ENCODE peak calls at places on chromosomes 16 and 17, in seven cellular contexts. W is brain microvascular endothelial cell, I is heart left ventricle, L is osteoblast, O is sigmoid colon, T is fibroblast of lung, J is ascending aorta. F is an unnamed sample.

GRCh38 chr16:49608095-49608494 is 234.5 kb downstream of the C16orf78 start:
- DNase-seq in L (no peak), T (no peak), W (no peak), J (no peak), I (no peak), O (no peak), F (peak; percentile 56)

GRCh38 chr17:45575126-45575885 is 84.8 kb upstream of the PLEKHM1 start:
- DNase-seq in I (no peak), T (no peak), W (no peak), L (no peak), O (no peak), J (no peak), F (no peak)

GRCh38 chr16:10617662-10618420 is 37.4 kb upstream of the EMP2 start:
- DNase-seq in L (peak; percentile 77), I (no peak), T (peak; percentile 77), O (no peak), W (no peak), J (no peak), F (no peak)

GRCh38 chr17:78494961-78495330 is 82.2 kb downstream of the DNAH17 start:
- DNase-seq in L (peak; percentile 46), T (no peak), I (no peak), J (no peak), O (no peak), W (no peak), F (no peak)

GRCh38 chr16:17076121-17076757 is 394.5 kb downstream of the XYLT1 start:
- DNase-seq in O (no peak), L (no peak), T (no peak), I (no peak), J (no peak), W (no peak), F (no peak)

GRCh38 chr17:42679001-42679491 is 2.3 kb upstream of the PLEKHH3 start:
- DNase-seq in I (peak; percentile 66), W (peak; percentile 45), L (peak; percentile 95), T (peak; percentile 45), O (no peak), J (no peak), F (no peak)

GRCh38 chr17:17750881-17751280 is 69.6 kb downstream of the RAI1 start:
- DNase-seq in O (no peak), W (no peak), T (no peak), L (peak; percentile 77), J (no peak), I (no peak), F (no peak)

GRCh38 chr17:54980372-54980771 is 11.8 kb downstream of the STXBP4 start:
- DNase-seq in T (no peak), O (no peak), I (no peak), L (no peak), W (no peak), J (no peak), F (no peak)

GRCh38 chr16:14300631-14301149 is 229.6 kb downstream of the MRTFB start:
- DNase-seq in L (peak; percentile 96), W (peak; percentile 77), O (peak; percentile 92), J (no peak), T (peak; percentile 82), I (peak; percentile 77), F (peak; percentile 46)
- TF ChIP-seq CTCF in L (peak; percentile 67), W (peak; percentile 77), O (peak; percentile 50), J (peak; percentile 69), T (peak; percentile 71), I (peak; percentile 38), F (peak; percentile 14)

GRCh38 chr17:76408037-76408849 is 23.8 kb downstream of the SPHK1 start:
- DNase-seq in J (no peak), T (no peak), L (peak; percentile 94), W (no peak), O (no peak), I (no peak), F (peak; percentile 71)

GRCh38 chr17:76405967-76406647 is 21.7 kb downstream of the SPHK1 start:
- DNase-seq in J (no peak), T (no peak), O (no peak), I (peak; percentile 85), W (no peak), L (peak; percentile 99), F (no peak)

GRCh38 chr17:76405607-76405966 is 21.2 kb downstream of the SPHK1 start:
- DNase-seq in T (no peak), I (no peak), O (no peak), J (no peak), W (no peak), L (peak; percentile 59), F (no peak)

GRCh38 chr17:76404976-76405563 is 20.7 kb downstream of the SPHK1 start:
- DNase-seq in T (no peak), I (peak; percentile 66), L (peak; percentile 39), O (no peak), J (no peak), W (no peak), F (no peak)

GRCh38 chr17:76407509-76407908 is 23.1 kb downstream of the SPHK1 start:
- DNase-seq in J (no peak), W (no peak), T (no peak), L (no peak), O (no peak), I (no peak), F (no peak)
- TF ChIP-seq CTCF in J (no peak), W (no peak), T (no peak), L (no peak), O (no peak), I (no peak), F (no peak)

DNA sequence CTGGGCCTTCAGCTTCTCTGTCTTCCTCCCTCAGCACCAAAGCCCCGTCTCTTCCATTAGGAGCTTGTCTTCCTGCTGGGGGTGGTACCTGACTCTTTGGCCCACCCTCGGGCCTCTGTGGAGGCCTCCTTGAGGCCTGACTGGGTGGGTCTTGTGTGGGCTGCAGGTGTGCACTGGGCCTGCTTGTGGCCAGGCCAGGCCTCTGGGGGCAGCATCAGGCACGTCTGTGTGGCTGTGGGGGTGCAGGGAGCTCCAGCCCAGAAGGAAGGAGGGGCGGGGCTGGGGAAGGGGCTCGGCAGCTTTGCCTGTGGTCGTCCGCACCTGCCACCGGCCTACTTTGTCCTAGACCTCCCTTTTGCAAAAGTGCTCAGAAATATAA is 7.0 kb downstream of the PIGQ start:
- DNase-seq in J (no peak), L (no peak), O (no peak), T (no peak), W (no peak), I (no peak), F (no peak)
- TF ChIP-seq CTCF in J (no peak), L (no peak), O (no peak), T (no peak), W (no peak), I (no peak), F (no peak)

GRCh38 chr17:48605409-48605864 is 651 bp upstream of the HOXB6 start:
- DNase-seq in T (no peak), I (no peak), O (no peak), J (no peak), W (no peak), L (no peak), F (no peak)
- TF ChIP-seq CTCF in T (no peak), I (no peak), O (no peak), J (no peak), W (no peak), L (no peak), F (no peak)

DNA sequence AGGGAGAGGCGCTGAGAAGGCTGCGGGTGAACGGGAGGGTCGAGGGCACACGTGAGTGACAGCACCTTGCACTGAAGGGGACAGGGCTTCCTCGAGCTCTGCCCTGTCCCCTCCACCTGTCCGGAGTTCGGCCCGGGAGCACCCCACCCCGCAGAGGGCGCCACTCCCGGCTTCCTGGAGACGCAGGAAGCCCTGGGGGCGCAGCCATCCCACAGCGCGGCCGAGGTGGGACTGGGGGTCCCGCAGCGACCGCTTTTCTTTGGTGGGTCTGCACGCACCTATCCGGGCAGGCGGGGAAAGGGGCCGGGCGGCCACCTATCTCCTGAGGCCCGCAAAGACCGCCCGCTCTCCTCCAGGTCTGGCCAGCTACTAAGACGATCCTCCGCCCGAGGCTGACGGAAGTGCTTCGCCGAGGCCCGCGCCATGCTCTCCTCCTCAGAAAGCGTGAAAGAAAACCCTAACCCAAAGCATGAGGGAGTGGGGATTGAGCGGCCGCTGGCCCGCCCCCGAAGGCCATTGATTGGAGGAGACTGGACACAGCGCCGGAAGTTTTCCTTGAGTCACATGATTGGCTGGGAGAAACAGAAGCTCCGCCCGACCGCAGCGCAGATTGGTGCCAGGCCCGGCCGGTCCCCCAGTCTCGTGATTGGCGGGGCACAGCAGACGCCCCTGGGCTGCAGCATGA is 34.4 kb downstream of the DDX19A start:
- DNase-seq in J (peak; percentile 87), O (peak; percentile 99), I (peak; percentile 97), W (peak; percentile 95), T (peak; percentile 96), L (peak; percentile 99), F (peak; percentile 94)
- TF ChIP-seq CTCF in J (peak; percentile 32), O (peak; percentile 23), I (no peak), W (peak; percentile 48), T (peak; percentile 25), L (peak; percentile 26), F (no peak)

F was measured in nephron progenitor cell.